ENCODE peak calls at places on chromosomes 6 and 20, in eight cellular contexts. Y, H, L, N, Q, M, F and D are unnamed samples.

GRCh38 chr20:34473262-34473883 is 42.8 kb upstream of the DYNLRB1 start:
- DNase-seq in Y (no peak), H (peak; percentile 60), L (peak; percentile 72), N (peak; percentile 31), Q (no peak), M (no peak), F (peak; percentile 45), D (no peak)

GRCh38 chr6:144820270-144820669 is 535.1 kb downstream of the UTRN start:
- DNase-seq in Y (no peak), H (no peak), L (no peak), N (no peak), Q (no peak), M (no peak), F (no peak), D (no peak)

GRCh38 chr20:20824924-20825584 is 112.6 kb upstream of the RALGAPA2 start:
- DNase-seq in Y (peak; percentile 28), H (peak; percentile 66), L (peak; percentile 70), N (peak; percentile 42), Q (no peak), M (no peak), F (peak; percentile 58), D (peak; percentile 37)

GRCh38 chr6:33912177-33912576 is 108.4 kb upstream of the MLN start:
- DNase-seq in Y (no peak), H (no peak), L (no peak), N (no peak), Q (peak; percentile 35), M (no peak), F (no peak), D (no peak)

GRCh38 chr6:85464722-85465150 is 14.9 kb downstream of the NT5E start:
- DNase-seq in Y (no peak), H (no peak), L (no peak), N (peak; percentile 48), Q (no peak), M (peak; percentile 27), F (no peak), D (no peak)

GRCh38 chr6:143705564-143705963 is 27.8 kb downstream of the PHACTR2 start:
- DNase-seq in Y (no peak), H (no peak), L (peak; percentile 41), N (no peak), Q (no peak), M (no peak), F (no peak), D (no peak)

GRCh38 chr20:23425129-23425528 is 3.8 kb upstream of the NAPB start:
- DNase-seq in Y (no peak), H (no peak), L (no peak), N (no peak), Q (no peak), M (no peak), F (no peak), D (no peak)

GRCh38 chr6:169545956-169546355 is 155.9 kb downstream of the WDR27 start:
- DNase-seq in Y (no peak), H (no peak), L (no peak), N (no peak), Q (no peak), M (no peak), F (no peak), D (no peak)

GRCh38 chr6:56751604-56752003 is 108.9 kb upstream of the DST start:
- DNase-seq in Y (no peak), H (no peak), L (no peak), N (no peak), Q (no peak), M (no peak), F (no peak), D (no peak)

GRCh38 chr6:19303381-19303780 is 533.8 kb upstream of the ID4 start:
- DNase-seq in Y (no peak), H (no peak), L (no peak), N (no peak), Q (no peak), M (no peak), F (no peak), D (no peak)

GRCh38 chr6:33950891-33951889 is 147.4 kb upstream of the MLN start:
- DNase-seq in Y (no peak), H (no peak), L (no peak), N (no peak), Q (peak; percentile 59), M (no peak), F (no peak), D (no peak)

GRCh38 chr6:66866801-66867200 is 1159.8 kb upstream of the EYS start:
- DNase-seq in Y (no peak), H (no peak), L (no peak), N (no peak), Q (no peak), M (no peak), F (no peak), D (no peak)

GRCh38 chr20:20448891-20449290 is 81.0 kb downstream of the INSM1 start:
- DNase-seq in Y (no peak), H (no peak), L (no peak), N (no peak), Q (no peak), M (no peak), F (no peak), D (no peak)

GRCh38 chr6:63530984-63531383 is 41.3 kb upstream of the LOC128125822 start:
- DNase-seq in Y (no peak), H (no peak), L (no peak), N (no peak), Q (no peak), M (no peak), F (no peak), D (no peak)

GRCh38 chr6:474454-475185 is 83.1 kb downstream of the IRF4 start:
- DNase-seq in Y (no peak), H (no peak), L (no peak), N (no peak), Q (no peak), M (no peak), F (peak; percentile 62), D (no peak)

GRCh38 chr6:137217801-137218472 is 1.2 kb downstream of the IFNGR1 start:
- DNase-seq in Y (no peak), H (no peak), L (peak; percentile 75), N (no peak), Q (no peak), M (no peak), F (peak; percentile 67), D (peak; percentile 36)

GRCh38 chr6:139402935-139403386 is 28.5 kb upstream of the CITED2 start:
- DNase-seq in Y (no peak), H (no peak), L (no peak), N (no peak), Q (no peak), M (no peak), F (no peak), D (no peak)

GRCh38 chr6:75504902-75505233 is 11.3 kb upstream of the FILIP1 start:
- DNase-seq in Y (no peak), H (no peak), L (no peak), N (no peak), Q (no peak), M (no peak), F (no peak), D (no peak)

GRCh38 chr6:17725083-17725482 is 18.4 kb upstream of the NUP153 start:
- DNase-seq in Y (no peak), H (no peak), L (peak; percentile 82), N (peak; percentile 33), Q (peak; percentile 78), M (no peak), F (peak; percentile 21), D (no peak)

GRCh38 chr6:155158044-155158843 is 105.6 kb upstream of the CLDN20 start:
- DNase-seq in Y (no peak), H (no peak), L (no peak), N (no peak), Q (no peak), M (no peak), F (no peak), D (no peak)

GRCh38 chr20:24095753-24096152 is 107.2 kb upstream of the GGTLC1 start:
- DNase-seq in Y (no peak), H (no peak), L (no peak), N (peak; percentile 75), Q (no peak), M (no peak), F (no peak), D (no peak)

DNA sequence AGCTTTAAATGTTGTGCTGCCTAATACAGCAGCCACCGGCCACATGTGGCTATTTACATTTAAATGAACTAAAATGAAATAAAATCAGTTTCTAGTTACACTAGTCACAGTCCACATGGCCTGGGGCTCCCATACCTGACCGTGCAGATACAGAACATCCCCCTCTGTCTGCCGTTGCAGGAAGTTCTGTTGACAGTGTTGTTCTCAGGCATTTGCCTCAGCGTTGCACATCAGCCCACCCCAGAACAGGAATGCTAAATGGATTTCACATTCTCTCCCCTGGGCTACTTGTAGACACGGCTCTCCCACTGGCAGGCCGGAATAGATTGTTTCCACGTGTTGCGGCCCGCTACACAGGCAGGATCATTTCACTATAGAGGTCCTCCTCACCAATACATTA is 26.3 kb downstream of the JAG1 start:
- DNase-seq in Y (no peak), H (no peak), L (peak; percentile 56), N (no peak), Q (no peak), M (no peak), F (peak; percentile 7), D (no peak)
- TF ChIP-seq CTCF in Y (peak; percentile 19), H (no peak), L (peak; percentile 59), N (peak; percentile 48), Q (no peak), M (peak; percentile 23), F (no peak), D (no peak)

GRCh38 chr6:35237466-35237865 is 22.1 kb upstream of the ZNF76 start:
- DNase-seq in Y (no peak), H (no peak), L (no peak), N (no peak), Q (no peak), M (no peak), F (no peak), D (no peak)
- H3K36me3 ChIP-seq in Y (no peaks in the 10 kb centered on the region), H (no peaks in the 10 kb centered on the region), L (no peaks in the 10 kb centered on the region), N (no peaks in the 10 kb centered on the region), Q (no peaks in the 10 kb centered on the region), M (peaks cover 38% of the 10 kb centered on the region), F (no peaks in the 10 kb centered on the region), D (no peaks in the 10 kb centered on the region)

GRCh38 chr6:111662192-111662793 is 56.6 kb upstream of the TRAF3IP2 start:
- DNase-seq in Y (no peak), H (no peak), L (no peak), N (no peak), Q (no peak), M (no peak), F (no peak), D (no peak)
- H3K4me1 ChIP-seq in Y (no peaks in the 10 kb centered on the region), H (peaks cover 34% of the 10 kb centered on the region), L (peaks cover 19% of the 10 kb centered on the region), N (peaks cover 3% of the 10 kb centered on the region), Q (peaks cover 7% of the 10 kb centered on the region), M (peaks cover 31% of the 10 kb centered on the region), F (peaks cover 49% of the 10 kb centered on the region), D (no peaks in the 10 kb centered on the region)

DNA sequence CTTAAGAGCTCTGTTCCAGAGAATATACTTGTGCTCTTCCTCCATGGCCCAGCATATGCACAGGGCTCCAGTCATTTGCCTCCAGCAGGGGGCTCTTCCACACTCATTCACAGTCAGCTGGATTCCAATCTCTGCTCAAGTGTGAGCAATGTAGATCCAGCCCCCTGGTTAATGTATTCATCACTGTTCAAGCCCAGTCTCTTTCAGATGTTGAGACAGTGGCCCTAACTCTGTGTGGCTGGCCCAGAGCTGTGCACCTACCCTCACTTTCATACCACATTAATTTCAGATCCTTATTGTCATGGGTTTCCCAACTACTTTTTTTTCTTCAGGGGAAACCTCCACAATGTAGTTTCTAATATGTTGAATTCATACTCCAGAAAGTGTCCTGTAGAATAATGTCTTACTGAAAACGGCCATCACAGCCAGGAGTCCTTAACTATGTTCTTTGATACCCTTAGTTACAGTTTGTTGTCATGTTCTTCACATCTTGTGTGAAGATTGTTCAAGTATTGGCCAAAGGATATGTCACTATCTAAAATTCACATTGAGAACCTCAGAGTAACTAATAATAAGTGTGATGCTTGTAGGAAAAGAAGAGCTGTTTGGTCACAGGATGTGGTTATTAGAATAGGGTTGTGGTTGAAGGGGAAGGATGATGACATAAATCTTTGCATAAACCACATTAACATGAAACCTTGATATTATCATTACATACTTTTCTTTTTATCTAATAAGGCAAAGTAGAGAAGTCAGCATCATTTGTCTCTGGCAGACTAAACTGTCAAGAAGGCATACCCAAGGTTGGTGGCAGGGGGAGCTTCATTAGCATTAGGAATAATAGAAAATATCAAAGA is 14.4 kb upstream of the HLA-DQA1 start:
- DNase-seq in Y (no peak), H (no peak), L (peak; percentile 28), N (peak; percentile 9), Q (no peak), M (no peak), F (no peak), D (no peak)
- TF ChIP-seq CTCF in Y (no peak), H (no peak), L (peak; percentile 58), N (peak; percentile 55), Q (peak; percentile 55), M (peak; percentile 16), F (no peak), D (peak; percentile 48)